ENCODE peak calls at places on chromosome 18, in ten cellular contexts. N is H1; X is transverse colon; Z is cardiac muscle cell; O is T-helper 17 cell; Y is astrocyte of the spinal cord; S is midbrain; H is activated T-cell treated with anti-CD3 and anti-CD28 coated beads for 24 hours; V is CD8-positive, alpha-beta memory T cell; M is M059J. F is an unnamed sample.
A peak's percentile ranks its signal among the peaks of the same experiment; 100 is the strongest.

GRCh38 chr18:42860011-42860410 is 255.5 kb downstream of the RIT2 start:
- DNase-seq in N (no peak), S (no peak), Y (peak; percentile 17), X (no peak), O (no peak), H (no peak), V (no peak), M (peak; percentile 53), Z (peak; percentile 62), F (no peak)

GRCh38 chr18:54740146-54740844 is 88.0 kb upstream of the RAB27B start:
- DNase-seq in Y (peak; percentile 62), M (peak; percentile 75), S (no peak), O (no peak), N (no peak), Z (peak; percentile 45), X (no peak), V (no peak), H (no peak), F (no peak)

GRCh38 chr18:48459016-48459415 is 49.8 kb upstream of the ZBTB7C start:
- DNase-seq in H (no peak), S (no peak), M (no peak), N (no peak), V (no peak), Z (no peak), Y (no peak), X (no peak), O (no peak), F (no peak)

GRCh38 chr18:74951165-74951760 is 257.7 kb downstream of the PTGR3 start:
- DNase-seq in O (peak; percentile 15), Z (peak; percentile 87), Y (peak; percentile 98), M (peak; percentile 93), X (peak; percentile 45), S (no peak), V (no peak), H (no peak), N (no peak), F (peak; percentile 40)

GRCh38 chr18:39244242-39244641 is 1678.6 kb upstream of the CELF4 start:
- DNase-seq in V (no peak), X (no peak), Y (no peak), Z (no peak), N (no peak), M (peak; percentile 2), O (no peak), H (no peak), S (no peak), F (no peak)

GRCh38 chr18:10794771-10795170 is 268.9 kb downstream of the NAPG start:
- DNase-seq in V (no peak), O (no peak), Z (no peak), N (no peak), H (no peak), X (no peak), S (no peak), M (no peak), Y (no peak), F (no peak)

GRCh38 chr18:31241900-31242409 is 76.0 kb upstream of the DSG1 start:
- DNase-seq in M (no peak), Z (peak; percentile 1), O (no peak), S (no peak), X (peak; percentile 68), V (no peak), Y (no peak), N (peak; percentile 23), H (no peak), F (no peak)

GRCh38 chr18:8556424-8556823 is 52.8 kb upstream of the RAB12 start:
- DNase-seq in V (no peak), Z (no peak), N (no peak), Y (no peak), M (no peak), S (no peak), O (no peak), H (no peak), X (no peak), F (no peak)

GRCh38 chr18:6323319-6323889 is 91.3 kb downstream of the L3MBTL4 start:
- DNase-seq in M (no peak), Z (no peak), X (no peak), O (no peak), Y (no peak), N (no peak), H (no peak), V (no peak), S (no peak), F (no peak)

GRCh38 chr18:10228380-10228779 is 226.1 kb upstream of the APCDD1 start:
- DNase-seq in V (no peak), M (no peak), H (no peak), X (no peak), N (no peak), Z (no peak), Y (no peak), S (no peak), O (no peak), F (no peak)

GRCh38 chr18:36195427-36196122 is 8.3 kb downstream of the MOCOS start:
- DNase-seq in H (no peak), S (no peak), M (no peak), X (no peak), V (no peak), N (no peak), Y (no peak), O (no peak), Z (peak; percentile 67), F (no peak)

GRCh38 chr18:58235001-58235436 is 191.0 kb downstream of the NEDD4L start:
- DNase-seq in Y (no peak), S (no peak), O (no peak), H (no peak), N (no peak), X (peak; percentile 59), V (no peak), Z (no peak), M (no peak), F (no peak)

GRCh38 chr18:26470011-26470637 is 78.2 kb downstream of the KCTD1 start:
- DNase-seq in X (no peak), N (no peak), Y (peak; percentile 36), Z (no peak), H (no peak), O (no peak), V (no peak), M (no peak), S (no peak), F (no peak)

GRCh38 chr18:13455960-13456471 is 237.5 kb downstream of the LDLRAD4 start:
- DNase-seq in M (no peak), H (peak; percentile 37), O (no peak), S (no peak), Z (no peak), N (no peak), V (peak; percentile 27), X (no peak), Y (no peak), F (no peak)

GRCh38 chr18:9989481-9989880 is 75.7 kb downstream of the VAPA start:
- DNase-seq in M (no peak), N (no peak), H (no peak), X (no peak), S (no peak), Y (no peak), O (no peak), V (no peak), Z (peak; percentile 33), F (no peak)

GRCh38 chr18:38427234-38427633 is 861.6 kb upstream of the CELF4 start:
- DNase-seq in S (no peak), O (no peak), Y (no peak), N (no peak), M (no peak), V (no peak), X (no peak), Z (no peak), H (no peak), F (no peak)

GRCh38 chr18:35337256-35337655 is 7.0 kb downstream of the ZNF24 start:
- DNase-seq in X (no peak), S (no peak), H (no peak), N (no peak), O (no peak), V (no peak), Y (no peak), M (no peak), Z (no peak), F (no peak)

GRCh38 chr18:9827856-9828793 is 57.6 kb upstream of the TXNDC2 start:
- DNase-seq in O (no peak), H (no peak), N (no peak), V (no peak), X (peak; percentile 61), Z (peak; percentile 99), M (peak; percentile 99), Y (peak; percentile 99), S (peak; percentile 36), F (no peak)

GRCh38 chr18:26741041-26741440 is 124.5 kb downstream of the AQP4 start:
- DNase-seq in M (peak; percentile 66), Y (no peak), V (no peak), S (no peak), N (no peak), Z (peak; percentile 6), H (no peak), X (no peak), O (no peak), F (no peak)

GRCh38 chr18:26017929-26018328 is 72.5 kb downstream of the SS18 start:
- DNase-seq in Z (peak; percentile 5), Y (no peak), N (no peak), M (peak; percentile 11), X (no peak), O (no peak), V (no peak), H (no peak), S (peak; percentile 32), F (no peak)

GRCh38 chr18:10497350-10497749 is 28.5 kb upstream of the NAPG start:
- DNase-seq in O (no peak), S (no peak), Z (peak; percentile 33), N (no peak), M (peak; percentile 22), H (no peak), Y (no peak), X (no peak), V (no peak), F (no peak)

GRCh38 chr18:29737620-29738019 is 1304.9 kb downstream of the DSC3 start:
- DNase-seq in S (no peak), N (no peak), M (no peak), H (no peak), O (no peak), Y (no peak), V (no peak), Z (no peak), X (no peak), F (no peak)

GRCh38 chr18:57110295-57110694 is 36.6 kb upstream of the BOD1L2 start:
- DNase-seq in N (no peak), O (no peak), M (no peak), Y (no peak), X (no peak), S (no peak), H (no peak), V (no peak), Z (no peak), F (no peak)

GRCh38 chr18:9661564-9661963 is 46.5 kb upstream of the RAB31 start:
- DNase-seq in X (no peak), V (no peak), Z (peak; percentile 23), M (peak; percentile 45), O (no peak), Y (no peak), H (no peak), N (no peak), S (no peak), F (no peak)

GRCh38 chr18:73458186-73458964 is 590.6 kb upstream of the NETO1 start:
- DNase-seq in V (no peak), X (no peak), O (no peak), S (no peak), N (no peak), Z (no peak), Y (no peak), M (no peak), H (no peak), F (no peak)

GRCh38 chr18:2985628-2986027 is 27.3 kb downstream of the LPIN2 start:
- DNase-seq in Z (peak; percentile 68), N (no peak), S (no peak), H (no peak), M (peak; percentile 52), X (no peak), V (no peak), O (no peak), Y (peak; percentile 63), F (no peak)

F was measured in T-helper 1 cell.